ENCODE peak calls at places on chromosome 2, in eight cellular contexts. One of them, this sample, is unnamed.

GRCh38 chr2:196318517-196319377 is 147.4 kb upstream of the STK17B start:
- DNase-seq in NCI-H1417: no peak
- DNase-seq in T-helper 9 cell: no peak
- DNase-seq in EH: no peak
- DNase-seq in CD8-positive, alpha-beta T cell: no peak
- DNase-seq in ecto neural progenitor cell: no peak
- DNase-seq in NCI-H446: no peak
- DNase-seq in psoas muscle: no peak
- DNase-seq in this sample: no peak

GRCh38 chr2:232721882-232722281 is 24.8 kb downstream of the GIGYF2 start:
- DNase-seq in psoas muscle: no peak
- DNase-seq in ecto neural progenitor cell: no peak
- DNase-seq in EH: no peak
- DNase-seq in T-helper 9 cell: no peak
- DNase-seq in NCI-H1417: no peak
- DNase-seq in CD8-positive, alpha-beta T cell: no peak
- DNase-seq in NCI-H446: no peak
- DNase-seq in this sample: no peak

GRCh38 chr2:27281855-27282559 is at the start of gene TRIM54:
- DNase-seq in psoas muscle: peak
- DNase-seq in NCI-H446: no peak
- DNase-seq in EH: peak
- DNase-seq in NCI-H1417: no peak
- DNase-seq in ecto neural progenitor cell: no peak
- DNase-seq in CD8-positive, alpha-beta T cell: no peak
- DNase-seq in T-helper 9 cell: no peak
- DNase-seq in this sample: no peak

GRCh38 chr2:146523218-146523617 is 1321.6 kb upstream of the ACVR2A start:
- DNase-seq in NCI-H1417: peak
- DNase-seq in ecto neural progenitor cell: no peak
- DNase-seq in psoas muscle: no peak
- DNase-seq in T-helper 9 cell: no peak
- DNase-seq in NCI-H446: peak
- DNase-seq in EH: peak
- DNase-seq in CD8-positive, alpha-beta T cell: no peak
- DNase-seq in this sample: peak

GRCh38 chr2:39532933-39533332 is 95.8 kb upstream of the MAP4K3 start:
- DNase-seq in EH: no peak
- DNase-seq in ecto neural progenitor cell: no peak
- DNase-seq in T-helper 9 cell: no peak
- DNase-seq in CD8-positive, alpha-beta T cell: no peak
- DNase-seq in NCI-H1417: no peak
- DNase-seq in NCI-H446: no peak
- DNase-seq in psoas muscle: no peak
- DNase-seq in this sample: no peak

GRCh38 chr2:64654993-64655666 is 1.4 kb upstream of the SERTAD2 start:
- DNase-seq in NCI-H446: no peak
- DNase-seq in T-helper 9 cell: no peak
- DNase-seq in psoas muscle: no peak
- DNase-seq in NCI-H1417: peak
- DNase-seq in ecto neural progenitor cell: no peak
- DNase-seq in EH: peak
- DNase-seq in CD8-positive, alpha-beta T cell: no peak
- DNase-seq in this sample: no peak

GRCh38 chr2:237692601-237693079 is 65.3 kb downstream of the LRRFIP1 start:
- DNase-seq in NCI-H1417: peak
- DNase-seq in T-helper 9 cell: no peak
- DNase-seq in psoas muscle: peak
- DNase-seq in CD8-positive, alpha-beta T cell: no peak
- DNase-seq in EH: peak
- DNase-seq in ecto neural progenitor cell: no peak
- DNase-seq in NCI-H446: no peak
- DNase-seq in this sample: no peak

GRCh38 chr2:199875400-199875799 is 24.4 kb upstream of the FTCDNL1 start:
- DNase-seq in T-helper 9 cell: no peak
- DNase-seq in NCI-H1417: no peak
- DNase-seq in psoas muscle: no peak
- DNase-seq in CD8-positive, alpha-beta T cell: no peak
- DNase-seq in ecto neural progenitor cell: no peak
- DNase-seq in EH: peak
- DNase-seq in NCI-H446: no peak
- DNase-seq in this sample: no peak

GRCh38 chr2:37232131-37232933 is 874 bp downstream of the NDUFAF7 start:
- DNase-seq in T-helper 9 cell: no peak
- DNase-seq in NCI-H446: no peak
- DNase-seq in psoas muscle: peak
- DNase-seq in NCI-H1417: peak
- DNase-seq in EH: peak
- DNase-seq in CD8-positive, alpha-beta T cell: no peak
- DNase-seq in ecto neural progenitor cell: peak
- DNase-seq in this sample: no peak

GRCh38 chr2:240405654-240406313 is 29.7 kb upstream of the GPC1 start:
- DNase-seq in NCI-H1417: no peak
- DNase-seq in psoas muscle: no peak
- DNase-seq in CD8-positive, alpha-beta T cell: no peak
- DNase-seq in T-helper 9 cell: no peak
- DNase-seq in ecto neural progenitor cell: peak
- DNase-seq in NCI-H446: no peak
- DNase-seq in EH: no peak
- DNase-seq in this sample: no peak

GRCh38 chr2:111896007-111896406 is 2.4 kb upstream of the MERTK start:
- DNase-seq in T-helper 9 cell: no peak
- DNase-seq in CD8-positive, alpha-beta T cell: no peak
- DNase-seq in NCI-H1417: no peak
- DNase-seq in EH: no peak
- DNase-seq in ecto neural progenitor cell: no peak
- DNase-seq in NCI-H446: no peak
- DNase-seq in psoas muscle: no peak
- DNase-seq in this sample: no peak

GRCh38 chr2:236816197-236817170 is 246.9 kb downstream of the ACKR3 start:
- DNase-seq in ecto neural progenitor cell: no peak
- DNase-seq in NCI-H1417: no peak
- DNase-seq in NCI-H446: no peak
- DNase-seq in T-helper 9 cell: no peak
- DNase-seq in EH: no peak
- DNase-seq in CD8-positive, alpha-beta T cell: no peak
- DNase-seq in psoas muscle: no peak
- DNase-seq in this sample: no peak

GRCh38 chr2:23508066-23508390 is 123.0 kb downstream of the KLHL29 start:
- DNase-seq in ecto neural progenitor cell: no peak
- DNase-seq in CD8-positive, alpha-beta T cell: no peak
- DNase-seq in NCI-H446: no peak
- DNase-seq in T-helper 9 cell: no peak
- DNase-seq in NCI-H1417: no peak
- DNase-seq in psoas muscle: no peak
- DNase-seq in EH: no peak
- DNase-seq in this sample: no peak

GRCh38 chr2:162092656-162093556 is 18.9 kb upstream of the DPP4 start:
- DNase-seq in NCI-H446: no peak
- DNase-seq in CD8-positive, alpha-beta T cell: no peak
- DNase-seq in NCI-H1417: no peak
- DNase-seq in EH: peak
- DNase-seq in ecto neural progenitor cell: no peak
- DNase-seq in psoas muscle: peak
- DNase-seq in T-helper 9 cell: no peak
- DNase-seq in this sample: no peak

GRCh38 chr2:30484145-30484544 is 37.1 kb downstream of the LCLAT1 start:
- DNase-seq in T-helper 9 cell: no peak
- DNase-seq in NCI-H1417: no peak
- DNase-seq in NCI-H446: no peak
- DNase-seq in EH: no peak
- DNase-seq in psoas muscle: no peak
- DNase-seq in CD8-positive, alpha-beta T cell: no peak
- DNase-seq in ecto neural progenitor cell: no peak
- DNase-seq in this sample: no peak

GRCh38 chr2:61177727-61178549 is 15.9 kb downstream of the C2orf74 start:
- DNase-seq in CD8-positive, alpha-beta T cell: peak
- DNase-seq in EH: peak
- DNase-seq in NCI-H1417: peak
- DNase-seq in ecto neural progenitor cell: peak
- DNase-seq in NCI-H446: no peak
- DNase-seq in T-helper 9 cell: peak
- DNase-seq in psoas muscle: peak
- DNase-seq in this sample: no peak

GRCh38 chr2:26533661-26534060 is 55.7 kb upstream of the OTOF start:
- DNase-seq in psoas muscle: peak
- DNase-seq in T-helper 9 cell: no peak
- DNase-seq in NCI-H446: no peak
- DNase-seq in EH: no peak
- DNase-seq in CD8-positive, alpha-beta T cell: no peak
- DNase-seq in ecto neural progenitor cell: no peak
- DNase-seq in NCI-H1417: no peak
- DNase-seq in this sample: no peak

GRCh38 chr2:200602584-200602983 is 16.8 kb downstream of the AOX1 start:
- DNase-seq in EH: no peak
- DNase-seq in T-helper 9 cell: no peak
- DNase-seq in NCI-H1417: no peak
- DNase-seq in CD8-positive, alpha-beta T cell: no peak
- DNase-seq in psoas muscle: no peak
- DNase-seq in NCI-H446: no peak
- DNase-seq in ecto neural progenitor cell: no peak
- DNase-seq in this sample: no peak

GRCh38 chr2:68420254-68420910 is 46.7 kb downstream of the FBXO48 start:
- DNase-seq in NCI-H446: no peak
- DNase-seq in EH: peak
- DNase-seq in psoas muscle: no peak
- DNase-seq in CD8-positive, alpha-beta T cell: no peak
- DNase-seq in ecto neural progenitor cell: no peak
- DNase-seq in NCI-H1417: no peak
- DNase-seq in T-helper 9 cell: no peak
- DNase-seq in this sample: no peak

GRCh38 chr2:119431976-119432881 is 575 bp downstream of the TMEM37 start:
- DNase-seq in NCI-H446: no peak
- DNase-seq in CD8-positive, alpha-beta T cell: no peak
- DNase-seq in psoas muscle: no peak
- DNase-seq in NCI-H1417: peak
- DNase-seq in EH: peak
- DNase-seq in T-helper 9 cell: no peak
- DNase-seq in ecto neural progenitor cell: no peak
- DNase-seq in this sample: no peak

GRCh38 chr2:156435725-156436476 is at the start of gene GPD2:
- DNase-seq in ecto neural progenitor cell: peak
- DNase-seq in NCI-H446: peak
- DNase-seq in CD8-positive, alpha-beta T cell: peak
- DNase-seq in T-helper 9 cell: peak
- DNase-seq in EH: peak
- DNase-seq in NCI-H1417: peak
- DNase-seq in psoas muscle: peak
- DNase-seq in this sample: peak

GRCh38 chr2:188524519-188525113 is 232.9 kb downstream of the GULP1 start:
- DNase-seq in T-helper 9 cell: no peak
- DNase-seq in CD8-positive, alpha-beta T cell: no peak
- DNase-seq in NCI-H446: peak
- DNase-seq in ecto neural progenitor cell: no peak
- DNase-seq in EH: peak
- DNase-seq in NCI-H1417: peak
- DNase-seq in psoas muscle: no peak
- DNase-seq in this sample: peak

GRCh38 chr2:86760371-86760770 is 30.3 kb downstream of the CD8A start:
- DNase-seq in psoas muscle: no peak
- DNase-seq in NCI-H446: no peak
- DNase-seq in ecto neural progenitor cell: no peak
- DNase-seq in NCI-H1417: no peak
- DNase-seq in CD8-positive, alpha-beta T cell: no peak
- DNase-seq in EH: no peak
- DNase-seq in T-helper 9 cell: no peak
- DNase-seq in this sample: no peak

GRCh38 chr2:17300141-17300540 is 218.1 kb downstream of the RAD51AP2 start:
- DNase-seq in NCI-H1417: no peak
- DNase-seq in T-helper 9 cell: no peak
- DNase-seq in psoas muscle: no peak
- DNase-seq in NCI-H446: no peak
- DNase-seq in EH: no peak
- DNase-seq in ecto neural progenitor cell: no peak
- DNase-seq in CD8-positive, alpha-beta T cell: no peak
- DNase-seq in this sample: no peak